ENCODE peak calls at places on chromosome 1, in five cellular contexts. O is mesendoderm, Y is trophoblast cell, L is neuronal stem cell, I is IMR-90. S is an unnamed sample.

GRCh38 chr1:3482590-3482899 is 28.1 kb downstream of the ARHGEF16 start:
- DNase-seq in I (no peak), Y (no peak), L (no peak), O (no peak), S (no peak)

GRCh38 chr1:5423109-5423508 is 569.1 kb downstream of the NPHP4 start:
- DNase-seq in I (no peak), L (no peak), Y (no peak), O (peak), S (no peak)

GRCh38 chr1:209720326-209720725 is 15.7 kb downstream of the HSD11B1 start:
- DNase-seq in O (no peak), I (peak), L (no peak), Y (no peak), S (peak)

GRCh38 chr1:91217911-91218310 is 186.7 kb downstream of the HFM1 start:
- DNase-seq in Y (no peak), I (no peak), O (no peak), L (no peak), S (no peak)

GRCh38 chr1:160159846-160160245 is 8.4 kb downstream of the ATP1A4 start:
- DNase-seq in L (no peak), I (no peak), O (no peak), Y (no peak), S (no peak)

GRCh38 chr1:65207317-65207716 is 59.3 kb downstream of the AK4 start:
- DNase-seq in O (no peak), Y (no peak), L (no peak), I (peak), S (no peak)

GRCh38 chr1:29394521-29394921 is 158.2 kb downstream of the PTPRU start:
- DNase-seq in Y (no peak), I (no peak), O (no peak), L (no peak), S (no peak)

GRCh38 chr1:76669624-76670023 is 197.7 kb upstream of the ST6GALNAC5 start:
- DNase-seq in Y (no peak), O (no peak), L (no peak), I (no peak), S (no peak)

GRCh38 chr1:151993734-151994496 is at the start of gene S100A10:
- DNase-seq in O (peak), L (no peak), I (peak), Y (peak), S (peak)

GRCh38 chr1:93839307-93839706 is 39.7 kb downstream of the DNTTIP2 start:
- DNase-seq in Y (peak), O (no peak), L (no peak), I (peak), S (peak)

GRCh38 chr1:192153276-192153675 is 5.0 kb upstream of the RGS18 start:
- DNase-seq in Y (peak), L (no peak), O (peak), I (peak), S (peak)

GRCh38 chr1:10640079-10640578 is 156.3 kb downstream of the CASZ1 start:
- DNase-seq in Y (no peak), L (no peak), I (no peak), O (no peak), S (no peak)

GRCh38 chr1:178501705-178502329 is 5.1 kb upstream of the CLEC20A start:
- DNase-seq in Y (peak), L (peak), I (peak), O (peak), S (peak)

GRCh38 chr1:84758968-84759491 is 68.8 kb upstream of the SSX2IP start:
- DNase-seq in O (no peak), I (peak), Y (no peak), L (no peak), S (peak)

GRCh38 chr1:229643996-229644748 is 18.1 kb downstream of the URB2 start:
- DNase-seq in I (no peak), O (no peak), Y (peak), L (no peak), S (peak)

GRCh38 chr1:20640183-20640597 is 6.9 kb downstream of the PINK1 start:
- DNase-seq in Y (peak), L (peak), O (peak), I (peak), S (peak)

GRCh38 chr1:35692310-35692709 is 26.4 kb downstream of the C1orf216 start:
- DNase-seq in Y (no peak), L (no peak), I (no peak), O (no peak), S (no peak)

GRCh38 chr1:236150291-236150940 is 8.1 kb downstream of the GPR137B start:
- DNase-seq in I (no peak), O (no peak), Y (peak), L (no peak), S (no peak)

GRCh38 chr1:71292203-71292602 is 211.4 kb upstream of the ZRANB2 start:
- DNase-seq in Y (no peak), L (no peak), O (no peak), I (no peak), S (no peak)
- H3K4ac ChIP-seq in Y (no peak), L (no peak), O (no peak), I (no peak), S (no peak)

DNA sequence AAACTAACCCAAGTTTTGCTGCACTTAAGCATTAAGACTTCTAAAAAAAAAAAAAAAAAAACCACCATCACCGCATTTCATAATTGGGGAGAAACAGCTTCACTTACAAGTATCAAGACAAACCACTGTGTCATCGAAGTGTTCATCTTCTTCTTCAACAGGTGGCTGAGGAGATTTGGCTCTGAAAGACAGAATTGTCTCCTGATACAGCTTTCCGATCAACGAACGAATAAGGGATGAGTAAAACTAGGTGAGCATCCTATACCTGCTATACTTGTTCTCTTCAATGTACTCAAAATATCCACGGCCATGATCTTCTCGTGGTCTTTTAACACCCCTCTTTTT is 2.0 kb downstream of the HNRNPU start:
- DNase-seq in O (no peak), Y (peak), I (no peak), L (no peak), S (peak)
- H3K23ac ChIP-seq in O (no peak), Y (no peak), I (peak), L (no peak), S (no peak)

GRCh38 chr1:157239936-157240335 is 101.7 kb upstream of the ETV3 start:
- DNase-seq in I (no peak), L (no peak), O (no peak), Y (no peak), S (no peak)

GRCh38 chr1:157237522-157237921 is 99.3 kb upstream of the ETV3 start:
- DNase-seq in O (no peak), Y (no peak), L (no peak), I (no peak), S (no peak)

GRCh38 chr1:157241185-157241538 is 103.0 kb upstream of the ETV3 start:
- DNase-seq in Y (no peak), I (no peak), L (no peak), O (no peak), S (no peak)

GRCh38 chr1:157236072-157236471 is 97.9 kb upstream of the ETV3 start:
- DNase-seq in Y (no peak), O (no peak), I (no peak), L (no peak), S (no peak)

GRCh38 chr1:157240495-157241184 is 102.4 kb upstream of the ETV3 start:
- DNase-seq in I (no peak), O (peak), L (no peak), Y (peak), S (no peak)
- H2BK120ac ChIP-seq in I (no peak), O (no peak), L (no peak), Y (no peak), S (no peak)

GRCh38 chr1:234617135-234617985 is 7.4 kb upstream of the IRF2BP2 start:
- DNase-seq in O (peak), L (no peak), Y (peak), I (no peak), S (no peak)

GRCh38 chr1:234619071-234619480 is 9.1 kb upstream of the IRF2BP2 start:
- DNase-seq in L (no peak), I (peak), Y (peak), O (no peak), S (no peak)

GRCh38 chr1:234618726-234619049 is 8.7 kb upstream of the IRF2BP2 start:
- DNase-seq in O (no peak), I (no peak), Y (no peak), L (no peak), S (no peak)

GRCh38 chr1:234617986-234618725 is 8.2 kb upstream of the IRF2BP2 start:
- DNase-seq in O (peak), Y (peak), I (peak), L (peak), S (peak)

DNA sequence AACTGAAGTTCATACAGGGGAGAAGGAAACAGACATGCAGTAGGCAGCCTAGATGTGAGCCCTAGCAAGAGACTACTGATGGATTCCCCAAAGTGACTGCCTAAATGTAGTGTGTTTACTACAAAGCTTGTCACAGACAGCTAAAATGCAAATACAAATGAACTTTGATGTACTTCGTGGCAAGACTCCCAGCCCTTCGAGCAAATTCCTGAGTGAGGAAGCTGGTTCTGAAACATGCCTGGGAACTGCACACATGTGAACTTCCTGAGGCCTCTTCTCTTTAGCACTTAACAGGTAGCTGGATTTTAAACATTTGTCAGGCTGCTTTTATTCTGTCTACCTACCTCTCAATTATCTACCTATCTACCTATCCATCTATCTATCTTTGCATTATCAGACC is 6.7 kb upstream of the IRF2BP2 start:
- DNase-seq in O (no peak), I (peak), Y (no peak), L (no peak), S (no peak)
- H3K4ac ChIP-seq in O (no peak), I (peak), Y (no peak), L (no peak), S (no peak)

GRCh38 chr1:212601524-212601923 is 7.0 kb upstream of the ATF3 start:
- DNase-seq in I (no peak), Y (peak), L (no peak), O (no peak), S (no peak)

GRCh38 chr1:212600980-212601379 is 7.6 kb upstream of the ATF3 start:
- DNase-seq in Y (peak), O (no peak), L (no peak), I (no peak), S (peak)

GRCh38 chr1:212597495-212597894 is 11.1 kb upstream of the ATF3 start:
- DNase-seq in I (no peak), O (no peak), Y (peak), L (no peak), S (peak)

GRCh38 chr1:212596798-212597197 is 11.8 kb upstream of the ATF3 start:
- DNase-seq in I (no peak), Y (peak), O (no peak), L (no peak), S (no peak)

DNA sequence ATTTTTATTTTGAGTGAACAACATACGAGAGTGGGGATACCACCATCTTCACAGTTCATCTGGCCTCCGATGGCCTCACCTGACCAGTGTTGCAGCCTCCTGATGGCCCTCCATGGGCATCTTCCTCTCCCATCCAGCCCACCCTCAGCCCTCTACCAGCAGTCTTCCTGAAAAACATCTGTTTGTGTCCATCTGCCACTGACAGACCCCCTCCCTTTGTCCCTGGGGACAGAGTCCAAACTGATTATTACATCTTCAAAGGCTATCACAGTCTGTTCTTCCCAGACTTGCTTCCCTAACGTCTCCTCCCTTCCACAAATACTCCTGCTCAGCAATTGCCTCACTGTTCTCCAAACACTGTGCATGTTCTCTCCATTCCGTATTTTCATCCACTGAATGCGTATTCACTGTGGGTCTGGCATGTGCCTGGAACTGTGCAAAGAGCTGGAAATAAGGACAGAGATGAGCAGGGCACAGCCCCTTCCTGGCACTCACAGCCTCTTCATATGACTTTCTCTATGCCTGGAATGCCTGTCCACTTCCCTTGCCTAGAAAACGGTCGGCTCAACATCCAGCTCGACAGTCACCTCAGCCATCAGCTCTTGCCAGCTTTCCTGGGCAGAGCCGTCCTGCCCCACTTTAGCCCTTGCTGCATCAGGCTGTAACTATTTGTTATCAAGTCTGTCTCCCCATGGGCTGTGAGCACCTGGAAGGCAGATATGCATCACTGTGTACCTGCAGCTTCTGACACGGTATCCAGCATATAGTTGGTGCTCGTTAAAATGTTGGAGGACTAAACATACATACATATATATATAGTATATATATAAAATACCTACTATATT is 8.3 kb upstream of the ATF3 start:
- DNase-seq in L (no peak), Y (peak), I (no peak), O (no peak), S (no peak)
- H3K23ac ChIP-seq in L (no peak), Y (no peak), I (no peak), O (peak), S (no peak)

GRCh38 chr1:225653463-225654276 is 747 bp upstream of the ENAH start:
- DNase-seq in L (peak), Y (peak), O (peak), I (peak), S (peak)

GRCh38 chr1:225650198-225650597 is 2.7 kb downstream of the ENAH start:
- DNase-seq in I (no peak), O (no peak), Y (no peak), L (no peak), S (no peak)

GRCh38 chr1:225651376-225651871 is 1.5 kb downstream of the ENAH start:
- DNase-seq in Y (peak), L (no peak), O (peak), I (peak), S (peak)

GRCh38 chr1:225652726-225653462 is at the start of gene ENAH:
- DNase-seq in I (peak), L (peak), O (peak), Y (peak), S (peak)

GRCh38 chr1:225651872-225652725 is 824 bp downstream of the ENAH start:
- DNase-seq in Y (no peak), I (no peak), O (peak), L (peak), S (peak)
- H2BK120ac ChIP-seq in Y (peak), I (peak), O (peak), L (no peak), S (peak)

GRCh38 chr1:62012821-62013220 is 181.8 kb upstream of the L1TD1 start:
- DNase-seq in I (no peak), L (no peak), Y (no peak), O (no peak), S (no peak)

GRCh38 chr1:62011007-62011406 is 183.6 kb upstream of the L1TD1 start:
- DNase-seq in I (no peak), O (no peak), L (no peak), Y (no peak), S (no peak)

GRCh38 chr1:62012095-62012494 is 182.6 kb upstream of the L1TD1 start:
- DNase-seq in Y (no peak), L (no peak), I (no peak), O (no peak), S (no peak)

DNA sequence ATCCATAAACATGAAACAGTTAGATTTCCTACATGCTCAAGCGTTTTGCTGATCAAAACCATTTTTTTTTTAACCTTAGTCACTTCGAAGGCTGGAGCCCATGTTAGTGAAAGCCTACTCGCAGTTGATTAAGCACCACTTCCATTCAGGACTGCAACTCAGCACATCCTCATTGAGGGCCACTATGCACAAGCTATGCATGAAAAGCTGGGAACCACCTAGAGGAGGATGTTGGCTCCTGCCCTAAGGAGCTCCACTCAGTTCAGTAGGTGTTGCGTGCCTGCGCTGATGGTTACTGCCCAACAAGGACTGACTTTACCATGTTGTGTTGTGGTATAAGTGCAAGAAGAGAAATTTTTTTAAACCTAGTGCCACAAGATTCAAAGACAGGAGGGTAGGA is 181.4 kb upstream of the L1TD1 start:
- DNase-seq in O (peak), Y (no peak), I (no peak), L (no peak), S (no peak)
- H3K4ac ChIP-seq in O (no peak), Y (no peak), I (no peak), L (no peak), S (no peak)

DNA sequence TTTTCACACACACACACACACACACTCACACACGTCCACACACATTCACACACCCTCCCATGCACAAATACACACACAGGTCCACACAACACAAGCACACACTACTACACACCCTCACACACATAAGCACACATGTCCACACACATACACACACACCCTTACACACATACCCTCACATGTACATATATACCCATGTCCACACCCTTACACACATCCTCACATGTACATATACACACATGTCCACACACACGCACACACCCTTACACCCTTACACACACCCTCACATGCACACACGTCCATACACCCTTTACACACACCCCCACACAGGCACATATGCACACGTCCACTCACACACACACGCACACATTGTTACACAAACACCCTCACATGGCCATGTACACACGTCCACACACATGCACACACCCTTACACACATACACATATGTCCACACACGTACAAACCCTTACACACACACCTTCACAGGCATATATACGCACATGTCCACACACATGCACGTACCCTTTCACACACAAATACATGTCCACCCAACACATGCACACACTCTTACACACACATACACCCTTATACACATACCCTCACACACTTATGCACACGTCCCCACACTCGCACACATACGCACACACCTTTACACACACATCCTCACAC is 50.7 kb downstream of the RGS7 start:
- DNase-seq in I (no peak), L (no peak), O (no peak), Y (no peak), S (no peak)
- H3K23ac ChIP-seq in I (no peak), L (no peak), O (no peak), Y (peak), S (no peak)

GRCh38 chr1:186473047-186473446 is 12.1 kb upstream of the PDC start:
- DNase-seq in L (no peak), Y (no peak), O (no peak), I (no peak), S (no peak)

GRCh38 chr1:186476306-186477040 is 15.6 kb upstream of the PDC start:
- DNase-seq in L (no peak), Y (peak), O (no peak), I (peak), S (peak)

GRCh38 chr1:186479162-186479561 is 18.2 kb upstream of the PDC start:
- DNase-seq in Y (no peak), I (no peak), O (peak), L (no peak), S (no peak)

GRCh38 chr1:186474208-186474607 is 13.3 kb upstream of the PDC start:
- DNase-seq in L (no peak), Y (peak), O (peak), I (peak), S (peak)
- H2BK120ac ChIP-seq in L (no peak), Y (no peak), O (no peak), I (no peak), S (no peak)

GRCh38 chr1:92298213-92298572 is 594 bp downstream of the GLMN start:
- DNase-seq in Y (peak), O (no peak), L (no peak), I (no peak), S (no peak)
- H3K4ac ChIP-seq in Y (no peak), O (peak), L (no peak), I (peak), S (no peak)

S was measured in mesenchymal stem cell.